ENCODE peak calls at places on chromosomes 4 and X, in seven cellular contexts. F, I, O, Y, T, B and V are unnamed samples.

GRCh38 chrX:104668550-104668949 is 102.6 kb downstream of the IL1RAPL2 start:
- DNase-seq in F (peak), I (no peak), O (no peak), Y (peak), T (no peak), B (peak), V (no peak)

GRCh38 chr4:75672461-75673026 is 667 bp downstream of the G3BP2 start:
- DNase-seq in F (peak), I (peak), O (peak), Y (peak), T (peak), B (peak), V (no peak)

GRCh38 chrX:51215266-51215665 is 117.4 kb upstream of the NUDT10 start:
- DNase-seq in F (peak), I (peak), O (no peak), Y (no peak), T (no peak), B (no peak), V (no peak)

GRCh38 chr4:56374956-56375355 is 12.3 kb downstream of the AASDH start:
- DNase-seq in F (no peak), I (no peak), O (no peak), Y (no peak), T (no peak), B (no peak), V (no peak)

GRCh38 chr4:169122405-169122804 is 112.3 kb upstream of the CBR4 start:
- DNase-seq in F (no peak), I (no peak), O (no peak), Y (no peak), T (no peak), B (no peak), V (no peak)

GRCh38 chr4:103197765-103198110 is 405 bp downstream of the CENPE start:
- DNase-seq in F (no peak), I (no peak), O (no peak), Y (peak), T (no peak), B (peak), V (peak)

GRCh38 chr4:6495736-6496135 is 23.3 kb upstream of the PPP2R2C start:
- DNase-seq in F (no peak), I (no peak), O (no peak), Y (no peak), T (no peak), B (no peak), V (no peak)

GRCh38 chrX:33974676-33975075 is 157.4 kb downstream of the FAM47A start:
- DNase-seq in F (no peak), I (no peak), O (no peak), Y (no peak), T (no peak), B (no peak), V (no peak)

GRCh38 chr4:1395941-1396805 is 10.1 kb downstream of the NKX1-1 start:
- DNase-seq in F (no peak), I (no peak), O (no peak), Y (no peak), T (no peak), B (no peak), V (no peak)

GRCh38 chr4:3202836-3203820 is 45.8 kb upstream of the MSANTD1 start:
- DNase-seq in F (no peak), I (no peak), O (no peak), Y (no peak), T (no peak), B (no peak), V (no peak)

GRCh38 chrX:96791559-96791958 is 92.1 kb upstream of the RPA4 start:
- DNase-seq in F (no peak), I (no peak), O (no peak), Y (no peak), T (no peak), B (peak), V (no peak)

GRCh38 chr4:57109530-57109846 is 697 bp downstream of the IGFBP7 start:
- DNase-seq in F (no peak), I (no peak), O (no peak), Y (no peak), T (no peak), B (no peak), V (no peak)

GRCh38 chr4:143202824-143203223 is 18.1 kb downstream of the USP38 start:
- DNase-seq in F (no peak), I (no peak), O (no peak), Y (no peak), T (no peak), B (no peak), V (no peak)

GRCh38 chr4:82620126-82620525 is 58.3 kb upstream of the TMEM150C start:
- DNase-seq in F (no peak), I (no peak), O (no peak), Y (no peak), T (no peak), B (no peak), V (no peak)

GRCh38 chrX:101377542-101377941 is 8.4 kb downstream of the BTK start:
- DNase-seq in F (no peak), I (no peak), O (no peak), Y (no peak), T (no peak), B (no peak), V (no peak)

GRCh38 chr4:171042989-171043524 is 770.1 kb upstream of the GALNTL6 start:
- DNase-seq in F (no peak), I (no peak), O (no peak), Y (no peak), T (no peak), B (no peak), V (no peak)

GRCh38 chrX:136453114-136453513 is 34.6 kb upstream of the BRS3 start:
- DNase-seq in F (no peak), I (no peak), O (no peak), Y (no peak), T (no peak), B (no peak), V (no peak)

GRCh38 chr4:170037481-170037880 is 11.3 kb upstream of the MFAP3L start:
- DNase-seq in F (no peak), I (no peak), O (no peak), Y (no peak), T (no peak), B (no peak), V (no peak)

GRCh38 chr4:168759321-168759720 is 250.7 kb downstream of the CBR4 start:
- DNase-seq in F (no peak), I (no peak), O (no peak), Y (no peak), T (no peak), B (no peak), V (no peak)

GRCh38 chrX:107448625-107449468 is 605 bp upstream of the FRMPD3 start:
- DNase-seq in F (peak), I (peak), O (peak), Y (no peak), T (no peak), B (no peak), V (no peak)

GRCh38 chr4:22515145-22515887 is 550 bp downstream of the ADGRA3 start:
- DNase-seq in F (peak), I (peak), O (peak), Y (peak), T (peak), B (peak), V (peak)

GRCh38 chrX:11273544-11273943 is 19.7 kb upstream of the AMELX start:
- DNase-seq in F (no peak), I (no peak), O (no peak), Y (no peak), T (no peak), B (no peak), V (no peak)